ENCODE peak calls at places on chromosomes 2 and 18, in five cellular contexts. A is CD8-positive, alpha-beta T cell; K is colonic mucosa; B is heart right ventricle; C is PC-9. J is an unnamed sample.
A peak's percentile ranks its signal among the peaks of the same experiment; 100 is the strongest.

GRCh38 chr2:160417745-160418397 is 75.7 kb downstream of the RBMS1 start:
- DNase-seq in A (peak; percentile 36), K (no peak), B (no peak), C (no peak), J (no peak)

GRCh38 chr2:38959938-38960608 is 70.4 kb downstream of the ARHGEF33 start:
- DNase-seq in A (peak; percentile 72), K (peak; percentile 73), B (peak; percentile 62), C (no peak), J (no peak)

GRCh38 chr2:23636412-23636811 is 251.4 kb downstream of the KLHL29 start:
- DNase-seq in A (no peak), K (no peak), B (peak; percentile 40), C (no peak), J (no peak)

GRCh38 chr2:239382384-239382880 is 18.4 kb downstream of the HDAC4 start:
- DNase-seq in A (no peak), K (no peak), B (no peak), C (no peak), J (no peak)

GRCh38 chr18:2988041-2988794 is 24.7 kb downstream of the LPIN2 start:
- DNase-seq in A (no peak), K (no peak), B (no peak), C (peak; percentile 67), J (no peak)

GRCh38 chr2:232113821-232114220 is 152.3 kb downstream of the DIS3L2 start:
- DNase-seq in A (no peak), K (no peak), B (no peak), C (peak; percentile 39), J (no peak)

GRCh38 chr18:48695671-48696070 is 156.8 kb downstream of the CTIF start:
- DNase-seq in A (no peak), K (no peak), B (no peak), C (no peak), J (no peak)

GRCh38 chr18:79610461-79611039 is 69.1 kb upstream of the CTDP1 start:
- DNase-seq in A (no peak), K (no peak), B (no peak), C (no peak), J (no peak)

GRCh38 chr2:69083126-69083733 is 70.3 kb downstream of the ANTXR1 start:
- DNase-seq in A (no peak), K (no peak), B (no peak), C (no peak), J (no peak)

GRCh38 chr2:186912979-186913378 is 64.0 kb upstream of the ZSWIM2 start:
- DNase-seq in A (no peak), K (no peak), B (no peak), C (no peak), J (no peak)

GRCh38 chr2:240819404-240820013 is 510 bp downstream of the KIF1A start:
- DNase-seq in A (no peak), K (no peak), B (no peak), C (no peak), J (no peak)

GRCh38 chr2:223269386-223269785 is 217.4 kb downstream of the KCNE4 start:
- DNase-seq in A (no peak), K (no peak), B (no peak), C (no peak), J (no peak)
- H3K4me1 ChIP-seq in A (no peaks in the 10 kb centered on the region), K (no peaks in the 10 kb centered on the region), B (no peaks in the 10 kb centered on the region), C (no peaks in the 10 kb centered on the region), J (no peaks in the 10 kb centered on the region)

GRCh38 chr2:216804357-216805350 is 55.2 kb downstream of the TNP1 start:
- DNase-seq in A (no peak), K (no peak), B (no peak), C (no peak), J (no peak)
- H3K4me1 ChIP-seq in A (no peaks in the 10 kb centered on the region), K (no peaks in the 10 kb centered on the region), B (peaks cover 17% of the 10 kb centered on the region), C (no peaks in the 10 kb centered on the region), J (no peaks in the 10 kb centered on the region)

GRCh38 chr2:172473167-172473566 is 45.8 kb downstream of the ITGA6 start:
- DNase-seq in A (no peak), K (no peak), B (no peak), C (no peak), J (no peak)
- H3K4me1 ChIP-seq in A (peaks cover 28% of the 10 kb centered on the region), K (no peaks in the 10 kb centered on the region), B (no peaks in the 10 kb centered on the region), C (no peaks in the 10 kb centered on the region), J (no peaks in the 10 kb centered on the region)

GRCh38 chr18:59032308-59032707 is 107.4 kb upstream of the SEC11C start:
- DNase-seq in A (no peak), K (no peak), B (no peak), C (no peak), J (no peak)
- H3K4me1 ChIP-seq in A (no peaks in the 10 kb centered on the region), K (no peaks in the 10 kb centered on the region), B (no peaks in the 10 kb centered on the region), C (no peaks in the 10 kb centered on the region), J (no peaks in the 10 kb centered on the region)

DNA sequence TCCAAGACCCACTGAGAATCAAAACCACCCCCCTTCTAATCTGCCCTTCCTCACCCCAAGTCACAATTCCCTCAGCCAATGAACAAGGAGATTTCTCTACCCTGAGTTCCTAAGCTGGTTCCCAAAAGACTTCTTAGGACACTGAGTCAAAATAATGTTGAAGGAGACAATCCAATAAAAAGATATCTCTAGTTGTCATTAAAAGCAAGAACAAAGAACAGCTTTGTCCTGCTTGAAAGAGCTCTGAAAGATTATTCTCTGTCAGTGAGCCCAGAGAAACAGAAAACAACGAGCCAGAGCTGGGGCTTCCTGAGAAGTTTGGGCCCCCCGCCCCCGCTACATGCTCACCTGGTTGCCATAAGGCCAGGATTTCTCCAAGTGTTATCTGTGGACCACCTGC is 45.7 kb downstream of the STK39 start:
- DNase-seq in A (no peak), K (no peak), B (no peak), C (no peak), J (no peak)
- H3K4me1 ChIP-seq in A (no peaks in the 10 kb centered on the region), K (peaks cover 8% of the 10 kb centered on the region), B (peaks cover 7% of the 10 kb centered on the region), C (peaks cover 18% of the 10 kb centered on the region), J (no peaks in the 10 kb centered on the region)

DNA sequence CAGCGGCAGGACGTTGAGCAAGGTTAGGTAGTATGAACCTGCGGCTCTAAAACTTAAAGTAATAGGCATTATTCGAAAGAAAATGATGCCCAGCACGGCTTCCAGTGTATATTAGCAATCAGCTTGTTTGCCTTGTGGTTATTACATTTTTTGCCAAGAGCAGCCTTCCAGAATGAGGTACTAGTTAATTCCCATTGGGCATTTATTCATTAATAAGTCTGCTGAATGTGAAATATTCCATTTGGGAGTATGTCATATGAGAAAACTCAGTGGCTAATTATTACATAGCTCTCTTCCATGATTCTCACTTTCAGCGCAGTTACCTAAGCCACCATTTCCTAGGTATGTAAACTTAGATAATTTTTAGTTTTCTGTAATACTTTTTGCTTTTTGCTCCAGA is 12.9 kb downstream of the CRIM1 start:
- DNase-seq in A (no peak), K (no peak), B (no peak), C (peak; percentile 20), J (no peak)
- H3K4me1 ChIP-seq in A (no peaks in the 10 kb centered on the region), K (peaks cover 15% of the 10 kb centered on the region), B (peaks cover 75% of the 10 kb centered on the region), C (peaks cover 78% of the 10 kb centered on the region), J (no peaks in the 10 kb centered on the region)

J was measured in OCI-LY7.